ENCODE peak calls at places on chromosomes 5 and 9, in four cellular contexts. I is stimulated activated CD8-positive, alpha-beta memory T cell treated with anti-CD3 and anti-CD28 coated beads, Interleukin-2, amount 100 ng/mL, for 48 hours; J is caudate nucleus; O is CD8-positive, alpha-beta T cell. N is an unnamed sample.

GRCh38 chr9:110364451-110364850 is 26.8 kb upstream of the TXNDC8 start:
- DNase-seq in I (no peak), O (no peak), J (no peak), N (no peak)

GRCh38 chr9:123344273-123345096 is 11.5 kb upstream of the CRB2 start:
- DNase-seq in O (no peak), J (no peak), I (no peak), N (no peak)

GRCh38 chr9:19184144-19184917 is 46.2 kb upstream of the DENND4C start:
- DNase-seq in J (no peak), I (peak), O (peak), N (peak)

GRCh38 chr5:160260006-160260775 is 30.9 kb downstream of the FABP6 start:
- DNase-seq in O (no peak), J (no peak), I (no peak), N (no peak)

GRCh38 chr5:42648036-42648435 is 108.6 kb upstream of the CCDC152 start:
- DNase-seq in I (no peak), J (no peak), O (no peak), N (no peak)

GRCh38 chr9:28951945-28952344 is 1378.7 kb upstream of the C9orf72 start:
- DNase-seq in O (no peak), J (no peak), I (no peak), N (no peak)

GRCh38 chr9:4933177-4933576 is 51.9 kb upstream of the JAK2 start:
- DNase-seq in I (no peak), J (no peak), O (no peak), N (no peak)

GRCh38 chr9:76764138-76764537 is at the start of gene PCA3:
- DNase-seq in J (no peak), O (no peak), I (no peak), N (no peak)

GRCh38 chr5:142831019-142831403 is 60.8 kb downstream of the ARHGAP26 start:
- DNase-seq in I (no peak), J (no peak), O (no peak), N (no peak)

GRCh38 chr5:160506006-160507004 is 84.7 kb downstream of the PTTG1 start:
- DNase-seq in J (peak), I (peak), O (peak), N (no peak)

GRCh38 chr5:173858675-173859121 is 29.5 kb upstream of the CPEB4 start:
- DNase-seq in O (no peak), J (no peak), I (no peak), N (peak)

GRCh38 chr9:2817987-2818386 is 25.9 kb downstream of the PUM3 start:
- DNase-seq in J (no peak), I (no peak), O (no peak), N (no peak)

GRCh38 chr5:38367966-38368365 is 109.6 kb downstream of the EGFLAM start:
- DNase-seq in I (no peak), O (no peak), J (no peak), N (no peak)

GRCh38 chr5:135625961-135626360 is 47.2 kb upstream of the CXCL14 start:
- DNase-seq in O (no peak), J (no peak), I (no peak), N (no peak)

GRCh38 chr5:142613231-142613630 is 72.7 kb downstream of the FGF1 start:
- DNase-seq in I (no peak), J (no peak), O (no peak), N (no peak)

GRCh38 chr9:90000925-90001324 is 396.1 kb downstream of the GADD45G start:
- DNase-seq in I (no peak), O (no peak), J (no peak), N (no peak)

GRCh38 chr5:116575635-116576042 is 1.0 kb upstream of the SEMA6A start:
- DNase-seq in O (no peak), J (peak), I (no peak), N (peak)

N was measured in colonic mucosa.